ENCODE peak calls at places on chromosomes 13 and 19, in six cellular contexts. C, Q, Y, Z, A and G are unnamed samples.

GRCh38 chr13:39385621-39386231 is 217.3 kb downstream of the LHFPL6 start:
- DNase-seq in Q (no peak), Z (no peak), Y (no peak), C (peak; percentile 57), A (no peak), G (no peak)

GRCh38 chr13:27208514-27208913 is 36.9 kb upstream of the USP12 start:
- DNase-seq in Z (no peak), Y (no peak), C (no peak), A (no peak), Q (no peak), G (no peak)

GRCh38 chr13:105048685-105049084 is 1486.8 kb downstream of the EFNB2 start:
- DNase-seq in Q (no peak), Y (no peak), Z (no peak), C (no peak), A (peak; percentile 5), G (no peak)

GRCh38 chr19:54252243-54252642 is 4.8 kb downstream of the LILRB5 start:
- DNase-seq in C (no peak), Q (no peak), Z (no peak), A (no peak), Y (no peak), G (no peak)

GRCh38 chr19:3203754-3204645 is 18.3 kb downstream of the NCLN start:
- DNase-seq in Y (no peak), Z (no peak), Q (no peak), C (no peak), A (no peak), G (no peak)

GRCh38 chr13:38216181-38216580 is 133.5 kb upstream of the UFM1 start:
- DNase-seq in Q (no peak), C (no peak), Y (no peak), Z (no peak), A (no peak), G (no peak)

GRCh38 chr19:48752511-48753365 is at the start of gene FUT1:
- DNase-seq in Z (no peak), Q (no peak), A (peak; percentile 70), Y (no peak), C (no peak), G (no peak)

GRCh38 chr19:35318679-35319448 is 10.1 kb upstream of the CD22 start:
- DNase-seq in Z (peak; percentile 94), C (peak; percentile 76), Y (peak; percentile 22), Q (peak; percentile 13), A (no peak), G (no peak)

GRCh38 chr13:100254002-100254401 is 165.1 kb downstream of the PCCA start:
- DNase-seq in C (peak; percentile 29), Y (no peak), Q (no peak), A (no peak), Z (no peak), G (no peak)

GRCh38 chr19:44740351-44740824 is 8.1 kb upstream of the BCL3 start:
- DNase-seq in Q (no peak), A (no peak), Z (no peak), C (no peak), Y (no peak), G (no peak)
- TF ChIP-seq CTCF in Q (no peak), A (no peak), Z (peak; percentile 34), C (no peak), Y (peak; percentile 4), G (no peak)

DNA sequence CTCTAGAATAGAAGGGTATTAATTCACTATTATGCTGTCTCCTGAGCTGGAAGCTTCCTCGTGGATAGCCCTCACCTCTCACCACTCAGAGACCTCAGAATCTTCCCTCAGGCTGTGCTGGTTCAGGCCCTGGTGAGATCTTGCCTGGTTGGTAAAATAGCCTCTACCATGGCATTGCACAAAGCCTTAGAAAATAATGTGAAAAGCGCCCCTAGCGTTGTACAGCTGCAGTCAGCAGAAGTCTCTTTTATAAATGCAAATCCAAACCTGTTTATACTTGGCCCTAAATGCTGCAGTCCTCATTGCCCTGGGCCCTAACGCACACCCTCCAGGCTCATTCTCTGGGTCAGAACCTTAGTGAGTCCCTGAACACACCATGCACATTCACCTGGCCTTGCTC is 150.9 kb downstream of the KCTD15 start:
- DNase-seq in Y (no peak), A (no peak), Q (no peak), Z (no peak), C (peak; percentile 1), G (no peak)
- TF ChIP-seq CTCF in Y (peak; percentile 18), A (no peak), Q (no peak), Z (peak; percentile 35), C (peak; percentile 19), G (no peak)

GRCh38 chr13:110714798-110715394 is 1.4 kb downstream of the ING1 start:
- DNase-seq in Q (no peak), Z (no peak), C (peak; percentile 50), A (peak; percentile 63), Y (no peak), G (peak; percentile 58)
- TF ChIP-seq CTCF in Q (no peak), Z (no peak), C (peak; percentile 11), A (no peak), Y (peak; percentile 24), G (no peak)

DNA sequence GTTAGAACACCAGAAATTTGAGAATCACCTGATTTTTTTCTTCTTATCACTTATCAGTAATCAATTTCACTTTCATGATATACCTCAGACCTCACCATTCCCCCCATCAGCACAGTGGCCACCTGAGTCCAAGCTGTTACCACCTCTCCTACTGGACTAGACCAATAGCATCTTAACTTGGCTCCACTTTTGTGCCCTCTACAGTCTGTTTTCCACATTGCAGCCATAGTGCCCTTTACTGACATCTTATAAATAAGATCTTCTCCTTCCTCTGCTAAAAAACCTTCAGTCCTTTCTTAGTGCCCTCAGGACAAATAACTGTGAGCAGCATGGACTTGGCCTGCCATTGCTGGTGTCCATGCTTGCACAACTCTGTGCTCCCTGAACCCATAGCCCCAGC is 380.7 kb downstream of the LMO7 start:
- DNase-seq in Y (no peak), C (peak; percentile 46), Q (no peak), Z (no peak), A (peak; percentile 7), G (no peak)
- TF ChIP-seq CTCF in Y (peak; percentile 59), C (peak; percentile 57), Q (no peak), Z (peak; percentile 73), A (peak; percentile 4), G (no peak)

DNA sequence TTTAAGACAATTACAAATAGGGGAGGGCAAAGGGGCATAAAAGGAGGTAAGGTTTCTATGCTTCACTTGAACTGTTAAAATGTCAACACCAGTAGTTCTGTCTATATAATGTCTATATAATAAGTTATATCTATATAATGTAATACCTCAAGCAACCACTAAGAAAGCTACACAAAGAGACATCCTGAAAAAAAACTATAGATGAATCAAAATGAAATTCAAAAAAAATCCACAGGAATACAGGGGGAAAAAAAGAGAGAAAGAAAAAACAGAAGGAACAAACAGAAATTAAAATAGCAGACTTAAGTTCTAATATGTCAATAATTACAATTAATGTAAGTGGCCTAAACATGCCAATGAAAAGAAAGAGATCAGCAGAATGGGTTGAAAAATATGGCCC is 186.0 kb downstream of the KCTD15 start:
- DNase-seq in Z (no peak), A (no peak), Y (no peak), C (no peak), Q (no peak), G (no peak)
- TF ChIP-seq CTCF in Z (peak; percentile 51), A (no peak), Y (no peak), C (no peak), Q (no peak), G (no peak)

GRCh38 chr13:102017248-102017647 is 384.6 kb downstream of the FGF14 start:
- DNase-seq in A (no peak), Q (no peak), Y (no peak), Z (no peak), C (no peak), G (no peak)

GRCh38 chr13:102011539-102011938 is 390.3 kb downstream of the FGF14 start:
- DNase-seq in Y (no peak), A (no peak), Q (no peak), Z (no peak), C (no peak), G (no peak)

DNA sequence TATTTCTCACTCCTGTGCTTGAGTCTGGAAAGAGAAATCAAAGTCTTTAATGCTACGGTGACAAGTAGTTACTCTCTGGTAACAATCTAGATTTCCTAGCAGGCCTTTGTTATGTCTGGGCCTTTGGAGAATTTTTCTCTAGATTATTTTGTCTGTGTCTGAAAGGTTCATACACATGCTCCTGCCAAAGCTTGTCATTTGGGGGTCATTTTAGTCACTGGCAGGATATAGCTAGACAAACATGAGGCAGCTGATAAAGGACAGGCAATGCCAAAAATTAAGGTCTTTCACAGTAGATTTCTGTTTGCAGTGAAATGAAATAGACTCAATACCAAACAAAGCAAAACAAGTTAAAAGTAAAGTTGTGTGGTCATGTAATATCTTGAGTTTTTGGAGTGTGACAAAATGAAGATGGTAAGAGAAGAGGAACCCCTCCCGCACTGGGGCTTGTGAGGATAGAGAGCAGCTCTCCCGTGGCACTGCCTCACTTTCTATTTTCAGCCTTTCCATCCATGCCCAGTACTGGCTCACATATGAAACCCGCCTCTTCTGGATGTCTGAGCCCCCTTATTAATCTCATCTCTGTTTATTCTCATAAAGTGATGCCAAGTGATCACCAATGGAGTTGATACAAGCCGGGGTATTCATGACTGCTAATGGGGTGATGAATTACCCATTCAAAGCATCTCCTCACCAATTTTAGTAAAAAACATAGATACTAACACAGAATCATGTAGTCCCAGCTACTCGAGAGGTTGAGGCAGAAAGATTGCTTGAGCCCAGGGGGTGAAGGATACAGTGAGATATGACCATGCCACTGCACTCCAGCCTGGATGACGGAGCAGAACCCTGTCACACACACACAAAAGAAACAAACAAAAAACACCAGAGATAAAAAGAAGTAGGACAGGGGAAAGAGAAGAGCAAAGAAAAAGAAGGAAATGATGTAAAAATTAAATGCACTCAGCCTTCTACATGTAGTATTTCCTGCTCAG is 389.3 kb downstream of the FGF14 start:
- DNase-seq in C (no peak), Y (no peak), Z (no peak), A (no peak), Q (peak; percentile 6), G (no peak)
- TF ChIP-seq CTCF in C (no peak), Y (no peak), Z (no peak), A (no peak), Q (no peak), G (no peak)